ENCODE peak calls at places on chromosomes 12 and 14, in ten cellular contexts. B is RWPE1, V is H7, G is GM12865, D is T-helper 17 cell, Z is NCI-H524, N is non-pigmented ciliary epithelial cell, C is HT-29, O is AG10803, W is K562. F is an unnamed sample.
A peak's percentile ranks its signal among the peaks of the same experiment; 100 is the strongest.

GRCh38 chr14:58296731-58297130 is 1.6 kb upstream of the ARID4A start:
- DNase-seq in B (no peak), V (no peak), G (no peak), D (no peak), Z (no peak), N (no peak), C (no peak), O (no peak), W (peak; percentile 29), F (peak; percentile 21)

GRCh38 chr14:93663317-93663716 is 125.0 kb downstream of the PRIMA1 start:
- DNase-seq in B (no peak), V (no peak), G (no peak), D (no peak), Z (no peak), N (no peak), C (no peak), O (no peak), W (no peak), F (no peak)

GRCh38 chr14:75449703-75450102 is 21.9 kb downstream of the JDP2 start:
- DNase-seq in B (no peak), V (no peak), G (no peak), D (no peak), Z (no peak), N (no peak), C (no peak), O (no peak), W (no peak), F (peak; percentile 37)

GRCh38 chr14:94638330-94638729 is 26.1 kb downstream of the SERPINA3 start:
- DNase-seq in B (no peak), V (no peak), G (no peak), D (no peak), Z (no peak), N (no peak), C (no peak), O (no peak), W (no peak), F (no peak)

GRCh38 chr14:92481386-92481785 is 32.2 kb upstream of the RIN3 start:
- DNase-seq in B (no peak), V (no peak), G (no peak), D (no peak), Z (no peak), N (no peak), C (no peak), O (peak; percentile 74), W (no peak), F (peak; percentile 60)

GRCh38 chr14:59265808-59266207 is 77.3 kb downstream of the DAAM1 start:
- DNase-seq in B (peak; percentile 74), V (no peak), G (no peak), D (no peak), Z (no peak), N (no peak), C (no peak), O (no peak), W (no peak), F (no peak)

GRCh38 chr12:64452559-64453329 is 824 bp downstream of the TBK1 start:
- DNase-seq in B (peak; percentile 89), V (peak; percentile 30), G (peak; percentile 23), D (no peak), Z (no peak), N (peak; percentile 63), C (peak; percentile 90), O (peak; percentile 86), W (peak; percentile 80), F (peak; percentile 91)

GRCh38 chr14:52974406-52974805 is 23.6 kb upstream of the FERMT2 start:
- DNase-seq in B (no peak), V (no peak), G (no peak), D (no peak), Z (no peak), N (no peak), C (no peak), O (no peak), W (no peak), F (no peak)

GRCh38 chr14:74604896-74605295 is 7.1 kb downstream of the LTBP2 start:
- DNase-seq in B (no peak), V (no peak), G (no peak), D (no peak), Z (no peak), N (no peak), C (no peak), O (peak; percentile 89), W (no peak), F (peak; percentile 64)

F was measured in fibroblast of the aortic adventitia.